ENCODE peak calls at places on chromosomes 2 and 18, in six cellular contexts. L, N, F, U, Y and B are unnamed samples.

GRCh38 chr2:191114403-191114886 is 36.3 kb downstream of the STAT4 start:
- DNase-seq in L (no peak), N (no peak), F (no peak), U (peak; percentile 32), Y (no peak), B (no peak)

GRCh38 chr18:34493566-34494358 is 216.3 kb upstream of the DTNA start:
- DNase-seq in L (peak; percentile 53), N (no peak), F (no peak), U (peak; percentile 10), Y (peak; percentile 79), B (peak; percentile 14)

GRCh38 chr2:180187611-180188010 is 180.5 kb upstream of the CWC22 start:
- DNase-seq in L (no peak), N (no peak), F (no peak), U (no peak), Y (no peak), B (no peak)

GRCh38 chr2:28347596-28347995 is 45.1 kb upstream of the FOSL2 start:
- DNase-seq in L (no peak), N (no peak), F (no peak), U (no peak), Y (no peak), B (no peak)

GRCh38 chr18:79629606-79630005 is 50.0 kb upstream of the CTDP1 start:
- DNase-seq in L (no peak), N (no peak), F (no peak), U (no peak), Y (no peak), B (no peak)

GRCh38 chr2:171147081-171147480 is 13.6 kb downstream of the TLK1 start:
- DNase-seq in L (no peak), N (no peak), F (no peak), U (no peak), Y (no peak), B (no peak)

GRCh38 chr18:73381361-73382031 is 513.7 kb upstream of the NETO1 start:
- DNase-seq in L (no peak), N (no peak), F (no peak), U (no peak), Y (no peak), B (no peak)

GRCh38 chr18:50475538-50476193 is 84.2 kb upstream of the MAPK4 start:
- DNase-seq in L (no peak), N (no peak), F (no peak), U (no peak), Y (no peak), B (no peak)

GRCh38 chr2:205822578-205822977 is 140.3 kb downstream of the NRP2 start:
- DNase-seq in L (no peak), N (no peak), F (no peak), U (peak; percentile 51), Y (no peak), B (no peak)

GRCh38 chr18:51621103-51621969 is 423.9 kb upstream of the MEX3C start:
- DNase-seq in L (peak; percentile 80), N (peak; percentile 63), F (peak; percentile 32), U (peak; percentile 86), Y (peak; percentile 81), B (peak; percentile 87)

GRCh38 chr2:8524388-8524787 is 157.5 kb upstream of the ID2 start:
- DNase-seq in L (no peak), N (no peak), F (no peak), U (no peak), Y (no peak), B (no peak)

GRCh38 chr2:39202639-39203369 is 41.0 kb downstream of the CDKL4 start:
- DNase-seq in L (no peak), N (no peak), F (no peak), U (no peak), Y (no peak), B (no peak)

GRCh38 chr2:71534786-71535185 is 81.4 kb downstream of the DYSF start:
- DNase-seq in L (no peak), N (no peak), F (no peak), U (no peak), Y (no peak), B (no peak)

GRCh38 chr2:46412010-46412409 is 67.4 kb upstream of the TMEM247 start:
- DNase-seq in L (no peak), N (no peak), F (no peak), U (no peak), Y (no peak), B (peak; percentile 94)

GRCh38 chr2:180033993-180034894 is 27.1 kb upstream of the CWC22 start:
- DNase-seq in L (peak; percentile 72), N (no peak), F (peak; percentile 37), U (peak; percentile 79), Y (peak; percentile 55), B (peak; percentile 96)

GRCh38 chr18:54173980-54174611 is 50.4 kb downstream of the MBD2 start:
- DNase-seq in L (no peak), N (no peak), F (no peak), U (no peak), Y (no peak), B (no peak)

GRCh38 chr2:186503827-186504606 is 18.0 kb downstream of the ZC3H15 start:
- DNase-seq in L (no peak), N (no peak), F (no peak), U (peak; percentile 58), Y (peak; percentile 22), B (peak; percentile 78)

GRCh38 chr18:65788373-65788772 is 37.6 kb downstream of the CDH7 start:
- DNase-seq in L (peak; percentile 16), N (no peak), F (no peak), U (no peak), Y (peak; percentile 66), B (no peak)

GRCh38 chr2:216004408-216005283 is 8.7 kb downstream of the MREG start:
- DNase-seq in L (no peak), N (no peak), F (no peak), U (no peak), Y (no peak), B (no peak)

GRCh38 chr2:71742953-71743601 is 289.7 kb downstream of the DYSF start:
- DNase-seq in L (peak; percentile 47), N (no peak), F (peak; percentile 58), U (peak; percentile 94), Y (peak; percentile 82), B (no peak)

GRCh38 chr2:5021148-5021547 is 671.0 kb upstream of the SOX11 start:
- DNase-seq in L (no peak), N (no peak), F (no peak), U (no peak), Y (peak; percentile 17), B (no peak)

GRCh38 chr2:215486973-215487372 is 51.1 kb upstream of the FN1 start:
- DNase-seq in L (no peak), N (no peak), F (no peak), U (no peak), Y (no peak), B (no peak)

GRCh38 chr2:47422560-47422959 is 19.6 kb downstream of the MSH2 start:
- DNase-seq in L (no peak), N (no peak), F (no peak), U (peak; percentile 33), Y (no peak), B (no peak)

GRCh38 chr2:238388794-238389193 is 37.9 kb upstream of the ASB1 start:
- DNase-seq in L (no peak), N (no peak), F (no peak), U (no peak), Y (no peak), B (no peak)

GRCh38 chr18:3245853-3246635 is 1.6 kb upstream of the MYL12A start:
- DNase-seq in L (peak; percentile 95), N (peak; percentile 84), F (peak; percentile 88), U (peak; percentile 93), Y (peak; percentile 95), B (peak; percentile 83)

GRCh38 chr18:26052497-26052896 is 37.9 kb downstream of the SS18 start:
- DNase-seq in L (no peak), N (no peak), F (no peak), U (no peak), Y (no peak), B (no peak)

GRCh38 chr2:101803945-101804696 is 106.6 kb downstream of the MAP4K4 start:
- DNase-seq in L (no peak), N (no peak), F (no peak), U (peak; percentile 87), Y (no peak), B (peak; percentile 74)

GRCh38 chr2:54432181-54433020 is 23.7 kb upstream of the SPTBN1 start:
- DNase-seq in L (no peak), N (no peak), F (no peak), U (no peak), Y (no peak), B (peak; percentile 77)

GRCh38 chr18:61579581-61579980 is 246.4 kb downstream of the CDH20 start:
- DNase-seq in L (no peak), N (no peak), F (no peak), U (no peak), Y (no peak), B (no peak)

DNA sequence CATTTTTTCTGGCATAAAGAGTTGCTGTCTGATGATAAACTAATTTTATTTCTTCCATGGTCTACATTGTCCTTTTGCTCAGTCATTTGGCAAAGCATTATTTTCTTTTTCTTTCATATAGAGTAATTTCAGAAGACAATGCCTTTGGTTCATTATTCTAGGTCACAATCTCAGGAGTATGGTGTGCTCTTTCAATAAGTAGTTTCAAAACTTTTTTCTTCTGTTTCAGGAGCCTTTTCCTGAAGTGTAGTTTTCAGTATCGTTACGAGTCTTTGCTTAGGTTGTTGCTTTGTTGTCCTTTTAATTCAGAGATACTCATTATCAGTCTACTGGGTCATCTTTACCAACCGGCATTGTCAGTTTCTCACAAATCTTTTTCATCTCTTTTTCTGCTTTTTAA is 100.4 kb upstream of the GPC1 start:
- DNase-seq in L (no peak), N (no peak), F (no peak), U (no peak), Y (no peak), B (no peak)
- H3K27me3 ChIP-seq in L (no peaks in the 10 kb centered on the region), N (no peaks in the 10 kb centered on the region), F (peaks cover 83% of the 10 kb centered on the region), U (no peaks in the 10 kb centered on the region), Y (no peaks in the 10 kb centered on the region), B (no peaks in the 10 kb centered on the region)

DNA sequence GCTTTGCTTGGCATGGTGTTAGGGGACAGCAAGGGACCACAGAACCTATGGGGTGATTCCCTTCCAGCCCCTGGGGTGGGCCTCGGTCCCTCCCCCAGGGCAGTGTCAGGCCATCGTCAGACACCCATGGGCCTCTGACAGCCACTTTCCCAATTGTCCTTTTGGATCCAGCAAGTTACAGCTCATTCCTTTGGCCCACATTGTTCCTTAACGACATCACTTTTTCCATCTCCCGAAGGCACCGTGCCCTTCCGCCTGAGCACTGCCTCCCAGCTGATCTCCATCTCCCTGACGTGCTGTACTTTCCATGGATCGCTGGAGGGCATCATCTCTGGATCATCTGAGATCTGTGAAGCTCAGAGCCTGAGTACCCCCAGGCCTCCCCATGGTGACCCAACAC is 10.4 kb upstream of the KCNK3 start:
- DNase-seq in L (no peak), N (no peak), F (no peak), U (peak; percentile 12), Y (no peak), B (no peak)
- H3K27me3 ChIP-seq in L (no peaks in the 10 kb centered on the region), N (no peaks in the 10 kb centered on the region), F (no peaks in the 10 kb centered on the region), U (no peaks in the 10 kb centered on the region), Y (no peaks in the 10 kb centered on the region), B (peaks cover 46% of the 10 kb centered on the region)

GRCh38 chr2:27262379-27263286 is at the start of gene SLC30A3:
- DNase-seq in L (peak; percentile 92), N (no peak), F (peak; percentile 51), U (peak; percentile 38), Y (peak; percentile 78), B (peak; percentile 85)
- H3K27me3 ChIP-seq in L (no peaks in the 10 kb centered on the region), N (peaks cover 40% of the 10 kb centered on the region), F (peaks cover 59% of the 10 kb centered on the region), U (peaks cover 4% of the 10 kb centered on the region), Y (peaks cover 89% of the 10 kb centered on the region), B (peaks cover 35% of the 10 kb centered on the region)

DNA sequence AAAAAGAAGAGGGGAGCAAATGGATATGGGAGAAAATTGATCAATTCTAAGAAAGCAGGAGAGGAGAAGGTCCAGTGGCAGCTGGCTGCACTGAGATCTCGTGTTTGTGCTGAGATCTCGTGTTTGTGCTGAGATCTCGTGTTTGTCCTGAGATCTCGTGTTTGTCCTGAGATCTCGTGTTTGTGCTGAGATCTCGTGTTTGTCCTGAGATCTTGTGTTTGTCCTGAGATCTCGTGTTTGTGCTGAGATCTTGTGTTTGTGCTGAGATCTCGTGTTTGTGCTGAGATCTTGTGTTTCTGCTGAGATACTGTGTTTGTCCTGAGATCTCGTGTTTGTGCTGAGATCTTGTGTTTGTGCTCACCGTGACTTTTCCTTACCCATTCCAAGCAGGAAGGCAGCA is 254.4 kb downstream of the BCL2 start:
- DNase-seq in L (no peak), N (no peak), F (no peak), U (no peak), Y (no peak), B (no peak)
- H3K27me3 ChIP-seq in L (no peaks in the 10 kb centered on the region), N (no peaks in the 10 kb centered on the region), F (no peaks in the 10 kb centered on the region), U (no peaks in the 10 kb centered on the region), Y (no peaks in the 10 kb centered on the region), B (no peaks in the 10 kb centered on the region)